ENCODE peak calls at places on chromosomes 11 and 22, in seven cellular contexts. One of them, this sample, is unnamed.

GRCh38 chr22:29475550-29475949 is 4.5 kb upstream of the NEFH start:
- DNase-seq in kidney epithelial cell: no peak
- DNase-seq in hypothalamus: no peak
- DNase-seq in lung: no peak
- DNase-seq in cardiac fibroblast: no peak
- DNase-seq in neuronal stem cell: no peak
- DNase-seq in activated T-cell treated with anti-CD3 and anti-CD28 coated beads, Interleukin-2, amount 50 U/mL, for 24 hours: no peak
- DNase-seq in this sample: no peak

GRCh38 chr11:99368579-99368978 is 347.8 kb downstream of the CNTN5 start:
- DNase-seq in activated T-cell treated with anti-CD3 and anti-CD28 coated beads, Interleukin-2, amount 50 U/mL, for 24 hours: no peak
- DNase-seq in neuronal stem cell: no peak
- DNase-seq in lung: no peak
- DNase-seq in kidney epithelial cell: peak; percentile 14
- DNase-seq in hypothalamus: no peak
- DNase-seq in cardiac fibroblast: peak; percentile 82
- DNase-seq in this sample: no peak

GRCh38 chr22:38924197-38924952 is 33.0 kb upstream of the APOBEC3A start:
- DNase-seq in hypothalamus: no peak
- DNase-seq in kidney epithelial cell: peak; percentile 79
- DNase-seq in lung: peak; percentile 89
- DNase-seq in neuronal stem cell: no peak
- DNase-seq in cardiac fibroblast: peak; percentile 82
- DNase-seq in activated T-cell treated with anti-CD3 and anti-CD28 coated beads, Interleukin-2, amount 50 U/mL, for 24 hours: no peak
- DNase-seq in this sample: peak; percentile 45

GRCh38 chr11:64876226-64876750 is 2.1 kb downstream of the EHD1 start:
- DNase-seq in hypothalamus: no peak
- DNase-seq in activated T-cell treated with anti-CD3 and anti-CD28 coated beads, Interleukin-2, amount 50 U/mL, for 24 hours: peak; percentile 69
- DNase-seq in lung: no peak
- DNase-seq in cardiac fibroblast: no peak
- DNase-seq in neuronal stem cell: no peak
- DNase-seq in kidney epithelial cell: no peak
- DNase-seq in this sample: no peak

GRCh38 chr11:44774131-44774530 is 47.4 kb downstream of the TSPAN18 start:
- DNase-seq in hypothalamus: no peak
- DNase-seq in neuronal stem cell: no peak
- DNase-seq in lung: no peak
- DNase-seq in kidney epithelial cell: no peak
- DNase-seq in activated T-cell treated with anti-CD3 and anti-CD28 coated beads, Interleukin-2, amount 50 U/mL, for 24 hours: peak; percentile 23
- DNase-seq in cardiac fibroblast: peak; percentile 9
- DNase-seq in this sample: no peak

GRCh38 chr11:17972987-17973386 is 39.9 kb downstream of the SERGEF start:
- DNase-seq in hypothalamus: no peak
- DNase-seq in kidney epithelial cell: peak; percentile 38
- DNase-seq in cardiac fibroblast: peak; percentile 76
- DNase-seq in lung: no peak
- DNase-seq in activated T-cell treated with anti-CD3 and anti-CD28 coated beads, Interleukin-2, amount 50 U/mL, for 24 hours: no peak
- DNase-seq in neuronal stem cell: peak; percentile 45
- DNase-seq in this sample: peak; percentile 75

GRCh38 chr22:31184015-31184414 is 24.0 kb downstream of the RNF185 start:
- DNase-seq in hypothalamus: no peak
- DNase-seq in cardiac fibroblast: no peak
- DNase-seq in lung: no peak
- DNase-seq in kidney epithelial cell: no peak
- DNase-seq in neuronal stem cell: no peak
- DNase-seq in activated T-cell treated with anti-CD3 and anti-CD28 coated beads, Interleukin-2, amount 50 U/mL, for 24 hours: no peak
- DNase-seq in this sample: no peak

GRCh38 chr11:13337986-13338436 is 60.4 kb downstream of the BMAL1 start:
- DNase-seq in cardiac fibroblast: peak; percentile 77
- DNase-seq in neuronal stem cell: no peak
- DNase-seq in lung: no peak
- DNase-seq in activated T-cell treated with anti-CD3 and anti-CD28 coated beads, Interleukin-2, amount 50 U/mL, for 24 hours: no peak
- DNase-seq in hypothalamus: no peak
- DNase-seq in kidney epithelial cell: no peak
- DNase-seq in this sample: no peak

GRCh38 chr11:31995525-31996123 is 95.2 kb upstream of the RCN1 start:
- DNase-seq in lung: no peak
- DNase-seq in neuronal stem cell: no peak
- DNase-seq in hypothalamus: no peak
- DNase-seq in cardiac fibroblast: peak; percentile 11
- DNase-seq in kidney epithelial cell: no peak
- DNase-seq in activated T-cell treated with anti-CD3 and anti-CD28 coated beads, Interleukin-2, amount 50 U/mL, for 24 hours: no peak
- DNase-seq in this sample: no peak